ENCODE peak calls at places on chromosome 1, in nine cellular contexts. One of them, this sample, is unnamed.

GRCh38 chr1:215166886-215167285 is 84.3 kb downstream of the KCNK2 start:
- DNase-seq in OCI-LY7: no peak
- DNase-seq in PC-3: peak; percentile 64
- DNase-seq in GM23248: peak; percentile 74
- DNase-seq in MM.1S: no peak
- DNase-seq in SK-N-SH: no peak
- DNase-seq in neural progenitor cell: no peak
- DNase-seq in hepatocyte: no peak
- DNase-seq in HCT116: no peak
- DNase-seq in this sample: no peak

GRCh38 chr1:223700942-223701637 is 11.2 kb upstream of the CAPN2 start:
- DNase-seq in HCT116: peak; percentile 90
- DNase-seq in GM23248: peak; percentile 98
- DNase-seq in MM.1S: no peak
- DNase-seq in SK-N-SH: no peak
- DNase-seq in PC-3: peak; percentile 99
- DNase-seq in OCI-LY7: no peak
- DNase-seq in hepatocyte: peak; percentile 85
- DNase-seq in neural progenitor cell: no peak
- DNase-seq in this sample: no peak

GRCh38 chr1:92992066-92992465 is 30.8 kb upstream of the DIPK1A start:
- DNase-seq in OCI-LY7: no peak
- DNase-seq in SK-N-SH: no peak
- DNase-seq in GM23248: peak; percentile 67
- DNase-seq in PC-3: no peak
- DNase-seq in MM.1S: no peak
- DNase-seq in HCT116: no peak
- DNase-seq in neural progenitor cell: no peak
- DNase-seq in hepatocyte: no peak
- DNase-seq in this sample: no peak

GRCh38 chr1:1304331-1305299 is 3.1 kb downstream of the ACAP3 start:
- DNase-seq in HCT116: no peak
- DNase-seq in SK-N-SH: peak; percentile 91
- DNase-seq in MM.1S: no peak
- DNase-seq in OCI-LY7: no peak
- DNase-seq in PC-3: no peak
- DNase-seq in GM23248: peak; percentile 89
- DNase-seq in neural progenitor cell: peak; percentile 69
- DNase-seq in hepatocyte: peak; percentile 89
- DNase-seq in this sample: peak; percentile 65

GRCh38 chr1:6753320-6754140 is 31.7 kb upstream of the CAMTA1 start:
- DNase-seq in HCT116: no peak
- DNase-seq in neural progenitor cell: no peak
- DNase-seq in PC-3: no peak
- DNase-seq in SK-N-SH: no peak
- DNase-seq in GM23248: peak; percentile 54
- DNase-seq in MM.1S: no peak
- DNase-seq in hepatocyte: no peak
- DNase-seq in OCI-LY7: no peak
- DNase-seq in this sample: no peak

GRCh38 chr1:93713247-93713764 is 31.7 kb upstream of the BCAR3 start:
- DNase-seq in hepatocyte: no peak
- DNase-seq in GM23248: peak; percentile 19
- DNase-seq in neural progenitor cell: no peak
- DNase-seq in OCI-LY7: no peak
- DNase-seq in MM.1S: no peak
- DNase-seq in HCT116: no peak
- DNase-seq in SK-N-SH: no peak
- DNase-seq in PC-3: no peak
- DNase-seq in this sample: no peak

GRCh38 chr1:77275194-77275593 is 6.6 kb upstream of the AK5 start:
- DNase-seq in HCT116: no peak
- DNase-seq in SK-N-SH: no peak
- DNase-seq in PC-3: no peak
- DNase-seq in MM.1S: no peak
- DNase-seq in OCI-LY7: no peak
- DNase-seq in GM23248: no peak
- DNase-seq in neural progenitor cell: no peak
- DNase-seq in hepatocyte: no peak
- DNase-seq in this sample: peak; percentile 27

GRCh38 chr1:44000266-44000665 is 8.9 kb downstream of the CCDC24 start:
- DNase-seq in neural progenitor cell: no peak
- DNase-seq in OCI-LY7: no peak
- DNase-seq in PC-3: no peak
- DNase-seq in SK-N-SH: no peak
- DNase-seq in HCT116: no peak
- DNase-seq in GM23248: no peak
- DNase-seq in hepatocyte: no peak
- DNase-seq in MM.1S: no peak
- DNase-seq in this sample: no peak

GRCh38 chr1:84823991-84824390 is 69.0 kb downstream of the LPAR3 start:
- DNase-seq in MM.1S: no peak
- DNase-seq in hepatocyte: no peak
- DNase-seq in neural progenitor cell: no peak
- DNase-seq in OCI-LY7: no peak
- DNase-seq in GM23248: no peak
- DNase-seq in PC-3: no peak
- DNase-seq in SK-N-SH: no peak
- DNase-seq in HCT116: no peak
- DNase-seq in this sample: no peak

GRCh38 chr1:205936846-205937707 is 6.2 kb downstream of the SLC26A9 start:
- DNase-seq in hepatocyte: no peak
- DNase-seq in OCI-LY7: no peak
- DNase-seq in MM.1S: no peak
- DNase-seq in PC-3: peak; percentile 68
- DNase-seq in GM23248: peak; percentile 68
- DNase-seq in HCT116: no peak
- DNase-seq in SK-N-SH: no peak
- DNase-seq in neural progenitor cell: no peak
- DNase-seq in this sample: no peak

GRCh38 chr1:53315456-53316048 is 12.3 kb downstream of the LRP8 start:
- DNase-seq in GM23248: no peak
- DNase-seq in HCT116: no peak
- DNase-seq in hepatocyte: no peak
- DNase-seq in neural progenitor cell: no peak
- DNase-seq in MM.1S: no peak
- DNase-seq in OCI-LY7: no peak
- DNase-seq in SK-N-SH: no peak
- DNase-seq in PC-3: no peak
- DNase-seq in this sample: no peak

GRCh38 chr1:246271516-246271915 is 235.6 kb downstream of the SMYD3 start:
- DNase-seq in hepatocyte: no peak
- DNase-seq in HCT116: no peak
- DNase-seq in PC-3: no peak
- DNase-seq in OCI-LY7: no peak
- DNase-seq in neural progenitor cell: no peak
- DNase-seq in GM23248: peak; percentile 39
- DNase-seq in MM.1S: no peak
- DNase-seq in SK-N-SH: no peak
- DNase-seq in this sample: no peak

GRCh38 chr1:161324020-161324419 is 9.8 kb downstream of the SDHC start:
- DNase-seq in MM.1S: no peak
- DNase-seq in SK-N-SH: no peak
- DNase-seq in neural progenitor cell: no peak
- DNase-seq in GM23248: no peak
- DNase-seq in PC-3: no peak
- DNase-seq in OCI-LY7: no peak
- DNase-seq in hepatocyte: no peak
- DNase-seq in HCT116: no peak
- DNase-seq in this sample: no peak

GRCh38 chr1:64502924-64503323 is 33.0 kb downstream of the CACHD1 start:
- DNase-seq in GM23248: no peak
- DNase-seq in MM.1S: no peak
- DNase-seq in hepatocyte: no peak
- DNase-seq in SK-N-SH: peak; percentile 55
- DNase-seq in OCI-LY7: no peak
- DNase-seq in PC-3: no peak
- DNase-seq in neural progenitor cell: no peak
- DNase-seq in HCT116: no peak
- DNase-seq in this sample: no peak
- TF ChIP-seq EZH2phosphoT487 in GM23248: no peak
- TF ChIP-seq EZH2phosphoT487 in MM.1S: no peak
- TF ChIP-seq EZH2phosphoT487 in hepatocyte: no peak
- TF ChIP-seq EZH2phosphoT487 in SK-N-SH: no peak
- TF ChIP-seq EZH2phosphoT487 in OCI-LY7: no peak
- TF ChIP-seq EZH2phosphoT487 in PC-3: no peak
- TF ChIP-seq EZH2phosphoT487 in neural progenitor cell: no peak
- TF ChIP-seq EZH2phosphoT487 in HCT116: no peak
- TF ChIP-seq EZH2phosphoT487 in this sample: no peak

GRCh38 chr1:190377294-190377693 is 100.4 kb downstream of the BRINP3 start:
- DNase-seq in SK-N-SH: no peak
- DNase-seq in GM23248: no peak
- DNase-seq in PC-3: no peak
- DNase-seq in neural progenitor cell: no peak
- DNase-seq in OCI-LY7: peak; percentile 17
- DNase-seq in MM.1S: peak; percentile 33
- DNase-seq in hepatocyte: no peak
- DNase-seq in HCT116: no peak
- DNase-seq in this sample: no peak

GRCh38 chr1:190376067-190376466 is 101.6 kb downstream of the BRINP3 start:
- DNase-seq in SK-N-SH: no peak
- DNase-seq in HCT116: no peak
- DNase-seq in neural progenitor cell: no peak
- DNase-seq in hepatocyte: no peak
- DNase-seq in MM.1S: no peak
- DNase-seq in PC-3: no peak
- DNase-seq in GM23248: no peak
- DNase-seq in OCI-LY7: no peak
- DNase-seq in this sample: no peak

DNA sequence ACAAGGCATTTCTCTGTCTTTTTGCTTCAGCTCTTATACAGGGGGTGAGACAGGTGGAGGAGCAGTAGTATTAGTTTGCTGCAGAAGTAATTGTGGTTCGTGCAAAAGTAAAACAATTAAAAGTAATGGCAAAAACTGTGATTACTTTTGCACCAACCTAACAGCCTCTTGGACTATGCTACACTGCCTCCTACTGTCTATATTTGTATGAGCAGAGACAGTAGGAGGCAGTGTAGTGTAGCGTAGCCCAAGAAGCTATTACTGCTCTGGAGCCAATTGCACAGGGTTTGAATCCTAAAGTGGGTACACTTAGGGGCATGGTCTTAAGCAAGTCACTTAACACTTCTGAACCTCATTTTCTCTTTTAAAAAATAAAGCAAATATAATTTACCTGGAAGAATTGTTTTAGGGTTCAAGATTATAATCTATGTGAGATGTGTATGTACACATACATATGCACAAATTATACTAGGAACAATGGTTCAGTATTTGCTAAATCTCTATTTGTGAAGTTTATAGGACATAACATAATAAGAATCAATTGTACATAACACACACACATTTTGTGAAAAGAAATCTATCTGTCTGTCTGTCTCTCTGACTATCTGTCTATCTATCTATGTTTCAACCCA is 103.8 kb downstream of the BRINP3 start:
- DNase-seq in PC-3: peak; percentile 74
- DNase-seq in MM.1S: peak; percentile 59
- DNase-seq in neural progenitor cell: peak; percentile 57
- DNase-seq in OCI-LY7: peak; percentile 43
- DNase-seq in HCT116: peak; percentile 15
- DNase-seq in SK-N-SH: peak; percentile 5
- DNase-seq in hepatocyte: peak; percentile 37
- DNase-seq in GM23248: no peak
- DNase-seq in this sample: peak; percentile 65
- TF ChIP-seq EZH2phosphoT487 in PC-3: no peak
- TF ChIP-seq EZH2phosphoT487 in MM.1S: no peak
- TF ChIP-seq EZH2phosphoT487 in neural progenitor cell: no peak
- TF ChIP-seq EZH2phosphoT487 in OCI-LY7: no peak
- TF ChIP-seq EZH2phosphoT487 in HCT116: no peak
- TF ChIP-seq EZH2phosphoT487 in SK-N-SH: no peak
- TF ChIP-seq EZH2phosphoT487 in hepatocyte: no peak
- TF ChIP-seq EZH2phosphoT487 in GM23248: no peak
- TF ChIP-seq EZH2phosphoT487 in this sample: no peak

DNA sequence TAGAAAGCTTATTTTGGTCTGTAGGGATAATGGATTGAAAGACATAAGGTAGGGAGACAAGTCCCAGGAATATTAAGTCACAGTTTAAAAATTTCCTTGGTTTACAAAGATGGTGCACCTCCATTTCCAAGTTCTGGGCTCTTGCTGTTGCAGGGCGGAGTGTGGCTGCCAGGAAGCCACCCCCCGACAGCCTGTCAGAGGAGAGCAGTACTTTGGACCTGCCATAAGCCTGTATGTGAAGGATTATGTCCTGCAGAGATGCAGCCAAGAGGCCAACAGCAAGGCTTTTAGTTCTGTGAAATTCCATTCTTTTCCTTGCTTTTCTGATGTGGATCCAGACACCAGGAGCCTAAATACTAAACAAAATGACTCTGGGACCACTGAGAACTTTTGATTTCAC is 31.9 kb upstream of the GTF2B start:
- DNase-seq in GM23248: no peak
- DNase-seq in HCT116: no peak
- DNase-seq in SK-N-SH: no peak
- DNase-seq in MM.1S: no peak
- DNase-seq in OCI-LY7: no peak
- DNase-seq in neural progenitor cell: peak; percentile 3
- DNase-seq in PC-3: no peak
- DNase-seq in hepatocyte: peak; percentile 6
- DNase-seq in this sample: no peak
- TF ChIP-seq EZH2phosphoT487 in GM23248: no peak
- TF ChIP-seq EZH2phosphoT487 in HCT116: no peak
- TF ChIP-seq EZH2phosphoT487 in SK-N-SH: no peak
- TF ChIP-seq EZH2phosphoT487 in MM.1S: no peak
- TF ChIP-seq EZH2phosphoT487 in OCI-LY7: no peak
- TF ChIP-seq EZH2phosphoT487 in neural progenitor cell: no peak
- TF ChIP-seq EZH2phosphoT487 in PC-3: no peak
- TF ChIP-seq EZH2phosphoT487 in hepatocyte: no peak
- TF ChIP-seq EZH2phosphoT487 in this sample: no peak

GRCh38 chr1:244011796-244012195 is 39.3 kb upstream of the ZBTB18 start:
- DNase-seq in MM.1S: no peak
- DNase-seq in PC-3: no peak
- DNase-seq in GM23248: no peak
- DNase-seq in hepatocyte: no peak
- DNase-seq in HCT116: no peak
- DNase-seq in OCI-LY7: no peak
- DNase-seq in SK-N-SH: no peak
- DNase-seq in neural progenitor cell: no peak
- DNase-seq in this sample: peak; percentile 68

GRCh38 chr1:244012232-244012631 is 38.9 kb upstream of the ZBTB18 start:
- DNase-seq in MM.1S: no peak
- DNase-seq in PC-3: peak; percentile 97
- DNase-seq in GM23248: peak; percentile 83
- DNase-seq in SK-N-SH: no peak
- DNase-seq in HCT116: no peak
- DNase-seq in neural progenitor cell: peak; percentile 31
- DNase-seq in hepatocyte: no peak
- DNase-seq in OCI-LY7: no peak
- DNase-seq in this sample: peak; percentile 52

GRCh38 chr1:244010599-244011211 is 40.4 kb upstream of the ZBTB18 start:
- DNase-seq in hepatocyte: no peak
- DNase-seq in MM.1S: no peak
- DNase-seq in SK-N-SH: no peak
- DNase-seq in neural progenitor cell: no peak
- DNase-seq in PC-3: no peak
- DNase-seq in HCT116: no peak
- DNase-seq in GM23248: no peak
- DNase-seq in OCI-LY7: no peak
- DNase-seq in this sample: no peak

GRCh38 chr1:244010191-244010590 is 40.9 kb upstream of the ZBTB18 start:
- DNase-seq in neural progenitor cell: peak; percentile 15
- DNase-seq in SK-N-SH: no peak
- DNase-seq in PC-3: peak; percentile 49
- DNase-seq in OCI-LY7: no peak
- DNase-seq in HCT116: no peak
- DNase-seq in GM23248: peak; percentile 19
- DNase-seq in hepatocyte: no peak
- DNase-seq in MM.1S: no peak
- DNase-seq in this sample: peak; percentile 61

GRCh38 chr1:244011251-244011650 is 39.8 kb upstream of the ZBTB18 start:
- DNase-seq in OCI-LY7: no peak
- DNase-seq in neural progenitor cell: no peak
- DNase-seq in GM23248: peak; percentile 11
- DNase-seq in MM.1S: no peak
- DNase-seq in HCT116: no peak
- DNase-seq in SK-N-SH: no peak
- DNase-seq in PC-3: no peak
- DNase-seq in hepatocyte: no peak
- DNase-seq in this sample: peak; percentile 17
- TF ChIP-seq EZH2phosphoT487 in OCI-LY7: no peak
- TF ChIP-seq EZH2phosphoT487 in neural progenitor cell: no peak
- TF ChIP-seq EZH2phosphoT487 in GM23248: no peak
- TF ChIP-seq EZH2phosphoT487 in MM.1S: no peak
- TF ChIP-seq EZH2phosphoT487 in HCT116: no peak
- TF ChIP-seq EZH2phosphoT487 in SK-N-SH: no peak
- TF ChIP-seq EZH2phosphoT487 in PC-3: no peak
- TF ChIP-seq EZH2phosphoT487 in hepatocyte: no peak
- TF ChIP-seq EZH2phosphoT487 in this sample: no peak

This sample was measured in GM23338.